ENCODE peak calls at places on chromosomes 11 and 22, in five cellular contexts. K, J, X, D and L are unnamed samples.

GRCh38 chr11:123587044-123587443 is 67.4 kb downstream of the SCN3B start:
- DNase-seq in X (no peak), D (no peak), K (no peak), J (no peak), L (no peak)

GRCh38 chr22:46789992-46790391 is 27.5 kb downstream of the TBC1D22A start:
- DNase-seq in D (peak; percentile 8), X (no peak), K (no peak), J (no peak), L (no peak)

GRCh38 chr11:36452987-36453386 is 57.1 kb downstream of the TRAF6 start:
- DNase-seq in K (no peak), D (peak; percentile 12), J (no peak), X (no peak), L (no peak)

GRCh38 chr11:70364745-70365535 is 33.4 kb upstream of the CTTN start:
- DNase-seq in K (no peak), J (no peak), D (no peak), X (no peak), L (no peak)

GRCh38 chr11:131674051-131674755 is 303.8 kb downstream of the NTM start:
- DNase-seq in X (peak; percentile 40), K (peak; percentile 86), J (peak; percentile 46), D (peak; percentile 85), L (peak; percentile 68)

GRCh38 chr11:58958500-58958899 is 19.2 kb downstream of the GLYATL1 start:
- DNase-seq in K (no peak), J (peak; percentile 14), X (no peak), D (peak; percentile 2), L (no peak)

GRCh38 chr11:74755395-74755995 is 6.8 kb downstream of the RNF169 start:
- DNase-seq in K (peak; percentile 4), D (no peak), J (no peak), X (no peak), L (no peak)

GRCh38 chr11:11843233-11843632 is 1.5 kb downstream of the USP47 start:
- DNase-seq in K (peak; percentile 94), J (no peak), X (no peak), D (peak; percentile 68), L (no peak)

GRCh38 chr11:2207212-2207611 is 35.6 kb upstream of the TH start:
- DNase-seq in J (peak; percentile 1), D (no peak), K (no peak), X (no peak), L (no peak)

GRCh38 chr11:44008698-44009097 is 39.1 kb upstream of the ACCSL start:
- DNase-seq in D (no peak), K (no peak), J (no peak), X (no peak), L (no peak)

GRCh38 chr11:44007746-44008501 is 39.9 kb upstream of the ACCSL start:
- DNase-seq in D (no peak), J (no peak), X (no peak), K (no peak), L (no peak)

GRCh38 chr11:44005076-44005800 is 42.5 kb upstream of the ACCSL start:
- DNase-seq in X (no peak), J (no peak), K (no peak), D (no peak), L (no peak)

GRCh38 chr11:44005956-44006355 is 41.8 kb upstream of the ACCSL start:
- DNase-seq in D (no peak), X (no peak), J (no peak), K (no peak), L (no peak)

GRCh38 chr11:44006882-44007495 is 40.8 kb upstream of the ACCSL start:
- DNase-seq in J (peak; percentile 66), X (peak; percentile 21), K (no peak), D (no peak), L (no peak)
- H3K27ac ChIP-seq in J (peak overlapping the region; percentile 71), X (peak overlapping the region; percentile 61), K (no peak overlapping the region), D (peak overlapping the region; percentile 79), L (no peak overlapping the region)

GRCh38 chr11:57732661-57733060 is 8.6 kb upstream of the SELENOH start:
- DNase-seq in D (no peak), X (no peak), K (no peak), J (no peak), L (no peak)
- H3K27ac ChIP-seq in D (no peak overlapping the region), X (no peak overlapping the region), K (no peak overlapping the region), J (no peak overlapping the region), L (no peak overlapping the region)

GRCh38 chr11:68027667-68028066 is 2.8 kb upstream of the NDUFS8 start:
- DNase-seq in K (no peak), D (no peak), X (no peak), J (no peak), L (no peak)
- H3K27ac ChIP-seq in K (peak overlapping the region; percentile 77), D (no peak overlapping the region), X (no peak overlapping the region), J (no peak overlapping the region), L (no peak overlapping the region)

GRCh38 chr11:66904055-66904454 is 47.2 kb downstream of the LRFN4 start:
- DNase-seq in X (no peak), J (no peak), K (peak; percentile 23), D (no peak), L (no peak)
- H3K27ac ChIP-seq in X (no peak overlapping the region), J (no peak overlapping the region), K (no peak overlapping the region), D (no peak overlapping the region), L (no peak overlapping the region)

GRCh38 chr11:134581121-134581626 is 169.1 kb upstream of the B3GAT1 start:
- DNase-seq in D (no peak), X (no peak), K (no peak), J (peak; percentile 2), L (peak; percentile 24)
- H3K27ac ChIP-seq in D (no peak overlapping the region), X (no peak overlapping the region), K (no peak overlapping the region), J (no peak overlapping the region), L (no peak overlapping the region)

DNA sequence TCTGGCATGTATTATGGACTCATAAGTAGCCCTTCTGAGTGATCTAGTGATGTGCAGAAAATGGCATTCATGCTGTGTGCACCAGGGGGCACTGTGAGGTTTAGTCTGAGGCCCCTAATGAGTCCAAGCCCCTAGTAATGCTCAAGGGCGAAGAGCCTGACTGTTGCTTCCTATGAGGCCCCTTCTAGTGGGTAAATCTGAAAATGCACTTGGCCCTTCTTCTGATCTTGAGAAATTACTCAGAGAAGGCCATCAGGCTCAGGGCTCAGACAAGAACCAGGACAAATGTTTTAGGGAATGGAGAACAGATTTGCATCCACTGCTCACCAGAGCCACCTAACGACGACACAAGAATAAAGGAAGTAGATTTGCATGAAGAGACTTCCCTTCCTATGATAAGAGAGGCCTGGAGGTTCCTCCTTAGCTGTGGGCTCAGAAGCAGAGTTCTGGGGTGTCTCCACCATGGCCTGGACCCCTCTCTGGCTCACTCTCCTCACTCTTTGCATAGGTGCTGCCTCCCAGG is 75.8 kb downstream of the GGTLC2 start:
- DNase-seq in X (no peak), J (no peak), D (peak; percentile 75), K (peak; percentile 34), L (no peak)
- H3K27ac ChIP-seq in X (no peak overlapping the region), J (no peak overlapping the region), D (no peak overlapping the region), K (no peak overlapping the region), L (peak overlapping the region; percentile 73)

GRCh38 chr22:19527321-19527721 is 3.1 kb upstream of the CLDN5 start:
- DNase-seq in J (no peak), D (no peak), X (no peak), K (no peak), L (no peak)
- H3K27ac ChIP-seq in J (peak overlapping the region; percentile 95), D (no peak overlapping the region), X (peak overlapping the region; percentile 85), K (no peak overlapping the region), L (no peak overlapping the region)

DNA sequence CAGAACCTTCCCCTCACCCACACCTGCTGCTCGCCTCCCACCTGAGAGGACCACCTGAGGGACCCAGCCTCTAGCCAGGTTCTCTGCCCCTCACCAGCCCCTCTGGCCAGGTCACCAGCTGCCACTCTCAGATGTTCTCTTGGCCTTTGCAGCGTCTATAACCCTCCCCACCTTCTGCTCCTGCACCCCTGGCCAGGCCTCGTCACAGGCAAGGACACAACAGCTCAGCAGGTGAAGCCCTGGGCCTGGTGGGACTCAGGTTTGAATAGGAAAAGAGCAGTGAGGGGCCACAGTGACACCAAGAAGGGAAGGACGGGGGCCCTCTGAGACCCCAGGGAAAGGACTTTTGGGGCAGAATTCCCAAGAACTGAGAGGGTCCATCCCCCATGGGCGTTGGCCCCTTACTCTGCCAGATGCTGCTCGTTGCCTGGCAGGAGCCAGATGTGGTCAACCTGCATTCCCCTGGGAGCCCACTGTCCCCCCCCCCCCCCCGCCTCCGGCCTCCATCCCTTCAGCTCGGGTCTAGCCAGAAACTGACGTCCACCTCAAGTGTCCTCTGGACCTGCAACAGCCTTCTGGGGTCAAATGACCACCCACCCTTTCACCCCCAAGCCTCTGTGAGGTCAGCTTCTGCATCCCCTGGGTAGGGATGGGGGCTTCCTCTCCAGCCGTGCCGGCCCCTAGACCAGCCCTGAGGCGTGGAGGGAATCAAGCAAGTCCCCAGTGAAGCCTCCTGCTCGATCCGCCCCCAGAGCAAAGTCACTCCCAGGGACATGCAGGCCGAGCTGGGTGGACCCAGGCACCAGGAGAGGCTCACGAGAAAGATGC is 28.7 kb downstream of the SBF1 start:
- DNase-seq in D (no peak), J (no peak), X (no peak), K (no peak), L (no peak)
- H3K27ac ChIP-seq in D (no peak overlapping the region), J (no peak overlapping the region), X (no peak overlapping the region), K (no peak overlapping the region), L (peak overlapping the region; percentile 83)

GRCh38 chr22:24579242-24579569 is 13.7 kb downstream of the LRRC75B start:
- DNase-seq in X (no peak), D (no peak), K (no peak), J (no peak), L (no peak)
- H3K27ac ChIP-seq in X (no peak overlapping the region), D (no peak overlapping the region), K (no peak overlapping the region), J (no peak overlapping the region), L (no peak overlapping the region)